ENCODE peak calls at places on chromosomes 4 and X, in ten cellular contexts. R, X, U, I, N, S, F, W, D and M are unnamed samples.

GRCh38 chr4:184573701-184574100 is 75.5 kb downstream of the CASP3 start:
- DNase-seq in U (no peak), R (no peak), N (no peak), I (no peak), S (no peak), D (no peak), F (no peak), W (no peak), X (no peak), M (no peak)

GRCh38 chrX:54178100-54178940 is 4.7 kb downstream of the FAM120C start:
- DNase-seq in F (peak; percentile 61), R (no peak), W (peak; percentile 12), D (peak; percentile 64), S (peak; percentile 25), U (no peak), I (no peak), X (no peak), N (no peak), M (no peak)

GRCh38 chrX:85922821-85923220 is 124.5 kb downstream of the CHM start:
- DNase-seq in X (no peak), N (peak; percentile 26), S (no peak), D (peak; percentile 5), U (no peak), F (peak; percentile 74), W (no peak), R (no peak), I (no peak), M (no peak)

GRCh38 chr4:31360786-31361185 is 640.6 kb downstream of the PCDH7 start:
- DNase-seq in R (no peak), S (no peak), X (no peak), F (peak; percentile 90), W (no peak), D (no peak), N (no peak), I (no peak), U (no peak), M (no peak)

GRCh38 chr4:139656614-139657486 is 8.8 kb upstream of the MGST2 start:
- DNase-seq in R (peak; percentile 17), F (no peak), U (peak; percentile 81), X (peak; percentile 61), D (peak; percentile 70), N (peak; percentile 77), W (peak; percentile 72), S (peak; percentile 76), I (peak; percentile 77), M (peak; percentile 5)

GRCh38 chr4:82588871-82589270 is 27.1 kb upstream of the TMEM150C start:
- DNase-seq in R (no peak), N (no peak), F (no peak), I (no peak), S (no peak), W (peak; percentile 37), X (no peak), D (no peak), U (no peak), M (no peak)

GRCh38 chr4:25568788-25569231 is 86.8 kb upstream of the SLC34A2 start:
- DNase-seq in W (no peak), F (no peak), S (no peak), U (no peak), R (no peak), D (no peak), X (no peak), N (no peak), I (no peak), M (no peak)

GRCh38 chr4:123846627-123847026 is 450.0 kb downstream of the SPRY1 start:
- DNase-seq in X (no peak), U (no peak), F (no peak), D (no peak), N (no peak), R (no peak), W (no peak), S (no peak), I (no peak), M (no peak)

GRCh38 chr4:13535118-13535517 is 9.2 kb downstream of the NKX3-2 start:
- DNase-seq in D (no peak), R (no peak), X (no peak), U (no peak), I (no peak), F (no peak), S (no peak), W (no peak), N (no peak), M (no peak)

GRCh38 chr4:135316266-135316779 is 1114.7 kb upstream of the PABPC4L start:
- DNase-seq in W (no peak), I (no peak), N (no peak), X (no peak), R (no peak), U (no peak), F (no peak), D (no peak), S (no peak), M (no peak)

GRCh38 chr4:159051245-159052071 is 51.4 kb upstream of the RAPGEF2 start:
- DNase-seq in W (no peak), D (no peak), F (no peak), R (no peak), X (no peak), I (peak; percentile 85), S (no peak), N (no peak), U (no peak), M (no peak)

GRCh38 chr4:8328456-8328855 is 58.9 kb downstream of the HTRA3 start:
- DNase-seq in I (no peak), R (no peak), F (no peak), N (no peak), X (no peak), S (no peak), U (no peak), W (no peak), D (no peak), M (no peak)

GRCh38 chr4:151012836-151013235 is 2.2 kb downstream of the LRBA start:
- DNase-seq in R (no peak), N (no peak), W (no peak), S (no peak), F (no peak), U (peak; percentile 6), I (no peak), X (no peak), D (peak; percentile 9), M (no peak)

GRCh38 chrX:43813898-43814297 is 68.4 kb downstream of the MAOB start:
- DNase-seq in W (no peak), N (no peak), S (no peak), X (no peak), U (no peak), R (no peak), D (no peak), F (no peak), I (no peak), M (no peak)

GRCh38 chr4:146521543-146522097 is at the start of gene SLC10A7:
- DNase-seq in W (peak; percentile 79), D (peak; percentile 73), X (peak; percentile 81), S (peak; percentile 82), N (peak; percentile 88), F (peak; percentile 37), I (peak; percentile 84), R (peak; percentile 44), U (peak; percentile 88), M (peak; percentile 80)

GRCh38 chrX:70504772-70505450 is 60.3 kb downstream of the DLG3 start:
- DNase-seq in R (no peak), F (no peak), S (no peak), W (no peak), I (no peak), D (no peak), N (no peak), U (no peak), X (no peak), M (no peak)

GRCh38 chrX:20437678-20438077 is 171.0 kb upstream of the RPS6KA3 start:
- DNase-seq in R (no peak), W (peak; percentile 24), I (peak; percentile 57), U (no peak), D (no peak), N (no peak), S (no peak), X (no peak), F (no peak), M (no peak)

GRCh38 chr4:129362685-129363274 is 266.8 kb downstream of the C4orf33 start:
- DNase-seq in I (peak; percentile 72), N (peak; percentile 88), W (peak; percentile 76), R (no peak), D (peak; percentile 46), X (no peak), F (no peak), S (peak; percentile 53), U (peak; percentile 69), M (no peak)

GRCh38 chrX:19443886-19444530 is 71.3 kb downstream of the MAP3K15 start:
- DNase-seq in W (no peak), N (no peak), R (no peak), X (no peak), S (no peak), I (no peak), U (no peak), F (no peak), D (no peak), M (no peak)

GRCh38 chrX:147876849-147877646 is 34.7 kb upstream of the FMR1 start:
- DNase-seq in N (no peak), I (no peak), S (no peak), R (no peak), X (no peak), D (no peak), U (no peak), F (no peak), W (no peak), M (no peak)

GRCh38 chrX:3638280-3638873 is 75.1 kb downstream of the PRKX start:
- DNase-seq in D (peak; percentile 20), X (no peak), N (peak; percentile 47), R (no peak), S (peak; percentile 57), F (no peak), W (peak; percentile 73), I (peak; percentile 23), U (peak; percentile 18), M (no peak)

GRCh38 chrX:145506225-145506624 is 258.9 kb downstream of the SPANXN1 start:
- DNase-seq in R (no peak), D (peak; percentile 29), I (no peak), W (peak; percentile 2), F (no peak), N (no peak), S (no peak), X (no peak), U (no peak), M (no peak)

GRCh38 chrX:34557733-34558132 is 99.4 kb downstream of the TMEM47 start:
- DNase-seq in S (no peak), F (no peak), N (no peak), I (no peak), D (no peak), X (no peak), R (no peak), U (no peak), W (no peak), M (no peak)

GRCh38 chrX:15475021-15475420 is 18.1 kb downstream of the PIR start:
- DNase-seq in N (no peak), U (no peak), F (no peak), I (no peak), S (no peak), W (no peak), R (no peak), X (no peak), D (peak; percentile 38), M (no peak)

GRCh38 chrX:39550795-39551361 is 546.9 kb downstream of the BCOR start:
- DNase-seq in N (no peak), R (no peak), D (no peak), W (no peak), X (no peak), S (no peak), F (no peak), I (no peak), U (no peak), M (no peak)

GRCh38 chrX:70026112-70026850 is 23.5 kb downstream of the AWAT2 start:
- DNase-seq in F (no peak), W (no peak), I (no peak), R (no peak), D (no peak), U (no peak), N (no peak), X (no peak), S (no peak), M (no peak)

GRCh38 chrX:27910412-27910811 is 70.8 kb downstream of the DCAF8L1 start:
- DNase-seq in R (no peak), X (no peak), D (no peak), S (no peak), N (no peak), I (no peak), U (no peak), W (no peak), F (no peak), M (no peak)